ENCODE peak calls at places on chromosomes 1 and 21, in nine cellular contexts. V is activated CD8-positive, alpha-beta memory T cell treated with anti-CD3 and anti-CD28 coated beads for 24 hours; A is progenitor cell of endocrine pancreas; N is epithelial cell of proximal tubule; O is cardiac muscle cell; L is EH; D is HEK293T; E is Daoy; P is M059J. F is an unnamed sample.

GRCh38 chr1:66197120-66197519 is 336.8 kb upstream of the SGIP1 start:
- DNase-seq in A (no peak), D (no peak), N (no peak), L (no peak), V (no peak), P (no peak), O (no peak), E (no peak), F (no peak)

GRCh38 chr1:234435620-234436019 is 43.4 kb downstream of the TARBP1 start:
- DNase-seq in N (no peak), E (no peak), O (peak), L (no peak), P (no peak), V (no peak), D (no peak), A (no peak), F (no peak)

GRCh38 chr1:40630488-40631223 is 34.8 kb downstream of the RIMS3 start:
- DNase-seq in E (peak), A (peak), N (no peak), O (peak), P (no peak), V (no peak), L (peak), D (peak), F (peak)

GRCh38 chr1:154546264-154547043 is 12.0 kb downstream of the UBE2Q1 start:
- DNase-seq in E (peak), O (peak), D (peak), A (peak), L (peak), V (peak), N (no peak), P (peak), F (peak)

GRCh38 chr1:95197616-95198252 is 36.3 kb upstream of the RWDD3 start:
- DNase-seq in A (no peak), L (peak), O (peak), P (peak), D (no peak), V (no peak), N (peak), E (peak), F (peak)

GRCh38 chr1:63601463-63601862 is 8.3 kb downstream of the PGM1 start:
- DNase-seq in L (no peak), A (no peak), N (no peak), O (no peak), P (no peak), V (no peak), E (no peak), D (no peak), F (no peak)

GRCh38 chr1:162062542-162063015 is 6.9 kb upstream of the NOS1AP start:
- DNase-seq in V (no peak), O (peak), P (peak), A (no peak), D (peak), L (peak), N (no peak), E (peak), F (peak)

GRCh38 chr1:246576709-246577032 is 10.4 kb downstream of the CNST start:
- DNase-seq in A (no peak), O (no peak), L (no peak), P (no peak), V (no peak), E (no peak), N (no peak), D (no peak), F (no peak)

GRCh38 chr1:54851406-54851805 is 35.6 kb downstream of the DHCR24 start:
- DNase-seq in L (no peak), A (no peak), N (no peak), O (no peak), V (no peak), P (no peak), E (no peak), D (no peak), F (no peak)

GRCh38 chr1:247746391-247746935 is 1.5 kb downstream of the OR14A2 start:
- DNase-seq in L (no peak), A (no peak), N (no peak), P (peak), V (no peak), E (peak), O (no peak), D (no peak), F (peak)

GRCh38 chr1:175834597-175834996 is 91.2 kb upstream of the TNR start:
- DNase-seq in N (no peak), P (no peak), D (no peak), L (no peak), O (no peak), A (no peak), V (no peak), E (no peak), F (no peak)

GRCh38 chr1:68449901-68450300 is at the start of gene RPE65:
- DNase-seq in D (no peak), P (peak), L (no peak), A (no peak), N (no peak), O (peak), V (no peak), E (peak), F (peak)

GRCh38 chr1:213415686-213416380 is 364.8 kb downstream of the RPS6KC1 start:
- DNase-seq in V (no peak), N (peak), D (no peak), A (no peak), P (no peak), L (no peak), O (no peak), E (no peak), F (no peak)

GRCh38 chr1:94865369-94865768 is 45.2 kb downstream of the SLC44A3 start:
- DNase-seq in P (peak), N (no peak), D (no peak), A (no peak), L (peak), E (peak), O (no peak), V (no peak), F (peak)

GRCh38 chr21:25791321-25791720 is 56.5 kb downstream of the GABPA start:
- DNase-seq in O (no peak), L (no peak), P (peak), A (no peak), E (no peak), N (no peak), D (no peak), V (no peak), F (peak)

GRCh38 chr21:15729674-15730483 is at the start of gene USP25:
- DNase-seq in P (peak), L (peak), N (no peak), D (peak), E (peak), O (peak), V (peak), A (peak), F (peak)

GRCh38 chr1:110255388-110255787 is 45.3 kb downstream of the KCNC4 start:
- DNase-seq in N (no peak), A (no peak), D (no peak), P (peak), O (peak), L (no peak), V (no peak), E (no peak), F (no peak)

GRCh38 chr21:44666401-44667320 is at the start of gene KRTAP12-2:
- DNase-seq in O (no peak), D (no peak), E (no peak), N (no peak), P (peak), A (no peak), V (no peak), L (no peak), F (no peak)

GRCh38 chr21:30168086-30168485 is 1.5 kb upstream of the CLDN17 start:
- DNase-seq in E (peak), O (no peak), V (no peak), A (no peak), P (no peak), D (no peak), L (no peak), N (no peak), F (no peak)

GRCh38 chr1:14924455-14925325 is 228.9 kb upstream of the TMEM51 start:
- DNase-seq in V (peak), O (peak), A (no peak), E (peak), N (no peak), D (peak), P (peak), L (peak), F (peak)

GRCh38 chr1:192045038-192045575 is 113.2 kb upstream of the RGS18 start:
- DNase-seq in E (no peak), P (no peak), L (no peak), N (no peak), A (no peak), V (no peak), D (no peak), O (peak), F (no peak)

GRCh38 chr1:166603296-166603695 is 236.0 kb upstream of the POGK start:
- DNase-seq in A (no peak), E (no peak), L (no peak), D (no peak), V (no peak), P (no peak), N (no peak), O (no peak), F (no peak)

GRCh38 chr1:24055681-24056080 is 56.3 kb downstream of the MYOM3 start:
- DNase-seq in O (no peak), E (no peak), A (no peak), L (no peak), V (no peak), N (no peak), D (no peak), P (no peak), F (no peak)

GRCh38 chr1:203126151-203126865 is 1.2 kb upstream of the ADORA1 start:
- DNase-seq in N (no peak), L (peak), A (no peak), E (no peak), V (peak), P (peak), D (peak), O (peak), F (peak)

GRCh38 chr1:172658871-172659453 is at the start of gene FASLG:
- DNase-seq in P (no peak), O (no peak), E (no peak), V (peak), L (no peak), N (no peak), D (no peak), A (no peak), F (no peak)

GRCh38 chr1:62311473-62311943 is 7.7 kb downstream of the KANK4 start:
- DNase-seq in L (no peak), P (peak), N (no peak), V (no peak), D (peak), A (no peak), O (no peak), E (peak), F (no peak)

GRCh38 chr1:93443456-93443855 is 4.5 kb upstream of the FNBP1L start:
- DNase-seq in E (no peak), V (no peak), A (no peak), L (no peak), O (no peak), D (no peak), P (peak), N (no peak), F (no peak)

GRCh38 chr1:63980706-63981407 is 207.0 kb downstream of the ROR1 start:
- DNase-seq in D (no peak), P (no peak), N (no peak), A (no peak), L (no peak), V (no peak), E (no peak), O (no peak), F (no peak)

GRCh38 chr1:150765229-150765976 is at the start of gene CTSS:
- DNase-seq in D (no peak), L (peak), V (no peak), N (peak), P (peak), O (no peak), E (peak), A (no peak), F (peak)

GRCh38 chr1:244339776-244340175 is 111.9 kb downstream of the ADSS2 start:
- DNase-seq in E (no peak), O (no peak), P (no peak), A (no peak), D (no peak), L (no peak), N (no peak), V (no peak), F (no peak)

GRCh38 chr1:38015978-38016640 is 3.6 kb downstream of the UTP11 start:
- DNase-seq in A (no peak), N (no peak), E (no peak), O (no peak), L (peak), D (no peak), V (no peak), P (no peak), F (peak)

GRCh38 chr1:168476588-168477379 is 67.0 kb downstream of the XCL2 start:
- DNase-seq in L (no peak), N (no peak), V (no peak), D (no peak), E (no peak), P (no peak), A (no peak), O (no peak), F (no peak)

GRCh38 chr1:107865627-107866026 is 99.4 kb downstream of the VAV3 start:
- DNase-seq in O (no peak), V (no peak), L (no peak), A (no peak), N (no peak), D (no peak), P (no peak), E (no peak), F (no peak)

GRCh38 chr1:234955107-234955731 is 173.4 kb downstream of the TOMM20 start:
- DNase-seq in E (no peak), A (no peak), P (peak), O (no peak), N (peak), L (peak), D (no peak), V (peak), F (peak)

GRCh38 chr1:222948079-222948478 is 133.2 kb downstream of the DISP1 start:
- DNase-seq in L (no peak), N (no peak), A (no peak), O (no peak), D (no peak), P (peak), E (no peak), V (no peak), F (no peak)

GRCh38 chr1:2950926-2951305 is 70.4 kb upstream of the ACTRT2 start:
- DNase-seq in D (no peak), O (no peak), V (no peak), N (no peak), A (no peak), L (no peak), E (no peak), P (no peak), F (no peak)

GRCh38 chr1:41799205-41799604 is 119.5 kb downstream of the HIVEP3 start:
- DNase-seq in V (no peak), A (no peak), E (no peak), D (no peak), P (no peak), O (no peak), L (no peak), N (no peak), F (no peak)

GRCh38 chr1:19067187-19067911 is 110.9 kb upstream of the IFFO2 start:
- DNase-seq in O (no peak), V (no peak), L (peak), D (no peak), E (peak), N (no peak), P (peak), A (peak), F (no peak)

GRCh38 chr1:7644906-7645750 is 126.0 kb upstream of the VAMP3 start:
- DNase-seq in L (no peak), P (peak), V (no peak), A (no peak), D (no peak), O (peak), N (peak), E (peak), F (no peak)